ENCODE peak calls at places on chromosomes 1 and 21, in four cellular contexts. R is astrocyte; D is GM23248; N is CD8-positive, alpha-beta T cell. U is an unnamed sample. For H3K4me1 and H3K9me3, the result is how much of the 10 kb centered on the place peaks cover.

GRCh38 chr1:34602907-34603306 is 151.9 kb upstream of the GJB5 start:
- DNase-seq in R (no peak), D (no peak), N (no peak), U (no peak)

GRCh38 chr1:201267481-201268229 is 15.7 kb upstream of the PKP1 start:
- DNase-seq in R (peak), D (peak), N (peak), U (no peak)

GRCh38 chr1:11229178-11229577 is 33.2 kb downstream of the MTOR start:
- DNase-seq in R (no peak), D (no peak), N (no peak), U (no peak)

GRCh38 chr1:231866392-231867331 is 240.1 kb downstream of the DISC1 start:
- DNase-seq in R (peak), D (peak), N (peak), U (peak)

GRCh38 chr1:3536395-3536794 is 74.9 kb downstream of the MEGF6 start:
- DNase-seq in R (no peak), D (no peak), N (no peak), U (no peak)

GRCh38 chr21:21712761-21713558 is 714.8 kb downstream of the NCAM2 start:
- DNase-seq in R (peak), D (peak), N (no peak), U (peak)

GRCh38 chr21:33232640-33233039 is 2.9 kb downstream of the IFNAR2 start:
- DNase-seq in R (no peak), D (no peak), N (no peak), U (no peak)

GRCh38 chr1:19130476-19130875 is 79.6 kb downstream of the UBR4 start:
- DNase-seq in R (no peak), D (no peak), N (no peak), U (no peak)

GRCh38 chr1:219505886-219506285 is 107.0 kb downstream of the ZC3H11B start:
- DNase-seq in R (peak), D (no peak), N (no peak), U (no peak)

GRCh38 chr1:21901473-21901847 is 35.6 kb downstream of the HSPG2 start:
- DNase-seq in R (peak), D (peak), N (no peak), U (no peak)

GRCh38 chr1:117537291-117537920 is 68.4 kb upstream of the TENT5C start:
- DNase-seq in R (no peak), D (peak), N (no peak), U (peak)

GRCh38 chr1:16005597-16005996 is 1.6 kb downstream of the SRARP start:
- DNase-seq in R (no peak), D (no peak), N (no peak), U (no peak)

GRCh38 chr1:29675481-29676263 is 439.4 kb downstream of the PTPRU start:
- DNase-seq in R (no peak), D (no peak), N (peak), U (no peak)

GRCh38 chr1:222880586-222880985 is 65.7 kb downstream of the DISP1 start:
- DNase-seq in R (peak), D (peak), N (no peak), U (no peak)

GRCh38 chr1:67052741-67053534 is 1.0 kb downstream of the SLC35D1 start:
- DNase-seq in R (no peak), D (peak), N (peak), U (peak)

GRCh38 chr1:7784492-7785071 is 491 bp downstream of the PER3 start:
- DNase-seq in R (no peak), D (peak), N (no peak), U (no peak)

GRCh38 chr21:38311765-38312164 is 55.0 kb downstream of the KCNJ15 start:
- DNase-seq in R (peak), D (peak), N (no peak), U (no peak)

GRCh38 chr1:25031966-25032667 is 102.0 kb upstream of the RUNX3 start:
- DNase-seq in R (peak), D (peak), N (peak), U (no peak)
- H3K4me1 ChIP-seq in R (under half), D (under half), N (half or more), U (under half)

DNA sequence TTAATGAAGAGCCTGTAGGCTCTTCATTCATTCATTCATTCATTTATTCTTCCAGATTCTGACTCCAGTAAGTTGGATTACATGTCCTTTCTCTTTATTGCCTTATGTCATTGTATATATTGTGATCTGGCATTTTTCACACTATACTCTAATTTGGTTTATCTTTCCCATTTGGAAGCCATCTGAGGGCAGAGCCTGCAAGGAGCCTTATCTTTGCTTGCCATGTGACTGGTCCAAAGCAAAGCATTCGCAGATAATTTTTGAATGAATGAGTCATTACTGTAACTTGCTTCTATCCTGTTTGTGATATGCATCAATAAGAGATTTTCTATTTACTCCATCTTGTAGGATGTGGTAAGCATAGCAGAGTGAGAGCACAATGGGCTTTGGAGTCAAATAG is 108.4 kb upstream of the DAB1 start:
- DNase-seq in R (no peak), D (no peak), N (no peak), U (no peak)
- H3K9me3 ChIP-seq in R (under half), D (under half), N (under half), U (under half)

DNA sequence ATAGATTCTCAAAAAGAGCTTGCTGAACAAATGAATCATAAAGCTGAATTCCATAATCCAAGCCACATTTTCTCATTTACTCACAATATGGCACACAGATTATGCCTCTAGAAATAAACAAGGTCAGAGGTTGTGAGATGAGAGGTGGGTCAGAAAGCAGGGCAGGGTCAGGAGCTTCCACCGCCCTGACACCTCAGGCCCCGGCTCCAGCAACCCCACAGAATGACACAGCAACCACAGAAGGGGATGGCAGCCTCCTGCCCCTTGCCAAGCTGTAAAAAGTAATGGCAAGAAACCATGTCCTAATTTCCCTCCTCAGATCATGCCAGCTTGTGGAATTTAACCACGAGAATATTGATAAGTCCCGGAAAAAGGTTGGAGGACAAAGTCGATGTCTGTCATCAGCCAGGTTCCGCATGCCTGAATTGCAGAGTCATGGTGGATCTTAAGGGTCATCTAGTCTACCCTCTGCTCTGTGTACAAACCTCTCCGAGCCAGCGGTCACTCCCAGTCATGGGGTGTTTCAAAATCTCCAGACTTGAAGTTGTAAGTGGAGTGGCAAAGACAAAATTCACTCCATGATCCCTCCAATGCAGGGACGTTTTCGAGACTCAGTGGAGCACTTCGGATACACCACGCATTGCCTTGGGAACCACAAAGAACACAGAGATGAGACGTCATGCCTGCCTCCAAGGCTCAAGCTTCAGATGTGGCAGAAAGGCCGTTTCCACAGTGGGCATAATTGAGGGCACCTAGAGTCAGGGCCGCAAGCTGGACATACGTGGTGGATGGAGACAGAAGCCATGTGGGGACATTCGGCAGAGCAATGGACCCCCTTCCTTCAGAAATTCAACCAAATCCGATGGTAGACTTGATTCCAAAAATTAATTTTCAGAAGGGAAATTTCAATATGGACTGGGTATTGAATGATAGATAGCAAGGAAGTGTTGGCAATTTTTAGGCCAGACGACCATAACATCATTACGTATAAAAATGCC is 254.0 kb downstream of the TOMM20 start:
- DNase-seq in R (no peak), D (peak), N (no peak), U (no peak)
- H3K4me1 ChIP-seq in R (under half), D (under half), N (under half), U (under half)

DNA sequence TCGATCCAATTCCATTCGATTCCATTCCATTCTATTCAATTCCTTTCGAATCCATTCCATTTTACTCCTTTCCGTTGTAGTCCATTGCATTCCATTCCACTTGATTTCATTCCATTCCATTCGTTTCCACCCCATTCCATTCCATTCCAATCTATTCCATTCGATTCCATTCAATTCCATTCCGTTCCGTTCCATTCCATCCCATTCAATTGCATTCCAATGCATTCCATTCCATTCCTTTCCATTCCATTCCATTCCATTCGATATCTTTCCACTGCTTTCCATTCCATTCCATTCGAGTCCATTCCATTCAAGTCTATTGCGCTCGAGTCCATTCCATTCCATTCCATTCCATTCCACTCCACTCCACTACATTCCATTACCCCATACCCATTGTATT is 2568.7 kb upstream of the TPTE start:
- DNase-seq in R (no peak), D (no peak), N (no peak), U (no peak)
- H3K9me3 ChIP-seq in R (half or more), D (under half), N (half or more), U (half or more)

GRCh38 chr1:92784051-92784638 is 763 bp downstream of the EVI5 start:
- DNase-seq in R (peak), D (peak), N (peak), U (no peak)

GRCh38 chr1:92774407-92774806 is 10.5 kb downstream of the EVI5 start:
- DNase-seq in R (no peak), D (no peak), N (no peak), U (peak)

GRCh38 chr1:92778371-92778770 is 6.5 kb downstream of the EVI5 start:
- DNase-seq in R (no peak), D (no peak), N (no peak), U (no peak)
- H3K4me1 ChIP-seq in R (under half), D (under half), N (under half), U (under half)